ENCODE peak calls at places on chromosomes 5 and 9, in seven cellular contexts. One of them, this sample, is unnamed.

GRCh38 chr9:19331877-19332276 is 48.2 kb downstream of the RPS6 start:
- DNase-seq in activated CD8-positive, alpha-beta T cell treated with anti-CD3 and anti-CD28 coated beads, Interleukin-2, amount 10 ng/mL, durations not matched to agents 7 days and 5 days: no peak
- DNase-seq in AG09309: no peak
- DNase-seq in NT2/D1: no peak
- DNase-seq in lung microvascular endothelial cell: no peak
- DNase-seq in NAMALWA: no peak
- DNase-seq in frontal cortex: no peak
- DNase-seq in this sample: no peak

GRCh38 chr5:160165137-160166068 is 46.2 kb upstream of the PWWP2A start:
- DNase-seq in NAMALWA: no peak
- DNase-seq in AG09309: peak; percentile 96
- DNase-seq in NT2/D1: peak; percentile 66
- DNase-seq in lung microvascular endothelial cell: peak; percentile 93
- DNase-seq in frontal cortex: peak; percentile 55
- DNase-seq in activated CD8-positive, alpha-beta T cell treated with anti-CD3 and anti-CD28 coated beads, Interleukin-2, amount 10 ng/mL, durations not matched to agents 7 days and 5 days: no peak
- DNase-seq in this sample: no peak

GRCh38 chr5:158731014-158731413 is 368.7 kb downstream of the EBF1 start:
- DNase-seq in NAMALWA: no peak
- DNase-seq in NT2/D1: no peak
- DNase-seq in frontal cortex: no peak
- DNase-seq in activated CD8-positive, alpha-beta T cell treated with anti-CD3 and anti-CD28 coated beads, Interleukin-2, amount 10 ng/mL, durations not matched to agents 7 days and 5 days: no peak
- DNase-seq in AG09309: no peak
- DNase-seq in lung microvascular endothelial cell: no peak
- DNase-seq in this sample: no peak

GRCh38 chr5:82465235-82465634 is 187.1 kb upstream of the RPS23 start:
- DNase-seq in frontal cortex: no peak
- DNase-seq in NAMALWA: no peak
- DNase-seq in activated CD8-positive, alpha-beta T cell treated with anti-CD3 and anti-CD28 coated beads, Interleukin-2, amount 10 ng/mL, durations not matched to agents 7 days and 5 days: no peak
- DNase-seq in NT2/D1: no peak
- DNase-seq in lung microvascular endothelial cell: no peak
- DNase-seq in AG09309: no peak
- DNase-seq in this sample: no peak

GRCh38 chr5:134345996-134346395 is 21.0 kb downstream of the CDKL3 start:
- DNase-seq in lung microvascular endothelial cell: no peak
- DNase-seq in frontal cortex: no peak
- DNase-seq in AG09309: no peak
- DNase-seq in NT2/D1: no peak
- DNase-seq in activated CD8-positive, alpha-beta T cell treated with anti-CD3 and anti-CD28 coated beads, Interleukin-2, amount 10 ng/mL, durations not matched to agents 7 days and 5 days: no peak
- DNase-seq in NAMALWA: no peak
- DNase-seq in this sample: no peak

GRCh38 chr5:9283021-9283420 is 262.9 kb downstream of the SEMA5A start:
- DNase-seq in NT2/D1: no peak
- DNase-seq in activated CD8-positive, alpha-beta T cell treated with anti-CD3 and anti-CD28 coated beads, Interleukin-2, amount 10 ng/mL, durations not matched to agents 7 days and 5 days: no peak
- DNase-seq in NAMALWA: no peak
- DNase-seq in AG09309: peak; percentile 59
- DNase-seq in frontal cortex: no peak
- DNase-seq in lung microvascular endothelial cell: no peak
- DNase-seq in this sample: no peak

GRCh38 chr5:56023296-56023695 is 28.5 kb upstream of the IL6ST start:
- DNase-seq in AG09309: no peak
- DNase-seq in NT2/D1: no peak
- DNase-seq in activated CD8-positive, alpha-beta T cell treated with anti-CD3 and anti-CD28 coated beads, Interleukin-2, amount 10 ng/mL, durations not matched to agents 7 days and 5 days: no peak
- DNase-seq in lung microvascular endothelial cell: no peak
- DNase-seq in NAMALWA: no peak
- DNase-seq in frontal cortex: no peak
- DNase-seq in this sample: no peak

GRCh38 chr9:132078369-132079356 is 1.0 kb downstream of the MED27 start:
- DNase-seq in activated CD8-positive, alpha-beta T cell treated with anti-CD3 and anti-CD28 coated beads, Interleukin-2, amount 10 ng/mL, durations not matched to agents 7 days and 5 days: peak; percentile 55
- DNase-seq in frontal cortex: no peak
- DNase-seq in lung microvascular endothelial cell: no peak
- DNase-seq in AG09309: no peak
- DNase-seq in NT2/D1: no peak
- DNase-seq in NAMALWA: no peak
- DNase-seq in this sample: no peak

GRCh38 chr9:127854169-127854833 is at the start of gene ENG:
- DNase-seq in activated CD8-positive, alpha-beta T cell treated with anti-CD3 and anti-CD28 coated beads, Interleukin-2, amount 10 ng/mL, durations not matched to agents 7 days and 5 days: no peak
- DNase-seq in NAMALWA: no peak
- DNase-seq in frontal cortex: no peak
- DNase-seq in AG09309: no peak
- DNase-seq in NT2/D1: no peak
- DNase-seq in lung microvascular endothelial cell: peak; percentile 86
- DNase-seq in this sample: no peak

GRCh38 chr5:145856285-145856818 is 16.5 kb downstream of the GRXCR2 start:
- DNase-seq in frontal cortex: peak; percentile 12
- DNase-seq in AG09309: no peak
- DNase-seq in activated CD8-positive, alpha-beta T cell treated with anti-CD3 and anti-CD28 coated beads, Interleukin-2, amount 10 ng/mL, durations not matched to agents 7 days and 5 days: no peak
- DNase-seq in NT2/D1: no peak
- DNase-seq in lung microvascular endothelial cell: peak; percentile 58
- DNase-seq in NAMALWA: no peak
- DNase-seq in this sample: no peak

GRCh38 chr9:81193362-81194339 is 495.7 kb downstream of the TLE1 start:
- DNase-seq in activated CD8-positive, alpha-beta T cell treated with anti-CD3 and anti-CD28 coated beads, Interleukin-2, amount 10 ng/mL, durations not matched to agents 7 days and 5 days: no peak
- DNase-seq in frontal cortex: no peak
- DNase-seq in AG09309: no peak
- DNase-seq in NAMALWA: no peak
- DNase-seq in lung microvascular endothelial cell: no peak
- DNase-seq in NT2/D1: no peak
- DNase-seq in this sample: no peak

GRCh38 chr5:124355928-124356327 is 390.5 kb downstream of the ZNF608 start:
- DNase-seq in lung microvascular endothelial cell: no peak
- DNase-seq in NAMALWA: no peak
- DNase-seq in frontal cortex: no peak
- DNase-seq in activated CD8-positive, alpha-beta T cell treated with anti-CD3 and anti-CD28 coated beads, Interleukin-2, amount 10 ng/mL, durations not matched to agents 7 days and 5 days: no peak
- DNase-seq in AG09309: no peak
- DNase-seq in NT2/D1: no peak
- DNase-seq in this sample: no peak

GRCh38 chr5:20680718-20681302 is 692.8 kb upstream of the CDH18 start:
- DNase-seq in activated CD8-positive, alpha-beta T cell treated with anti-CD3 and anti-CD28 coated beads, Interleukin-2, amount 10 ng/mL, durations not matched to agents 7 days and 5 days: no peak
- DNase-seq in lung microvascular endothelial cell: no peak
- DNase-seq in NT2/D1: no peak
- DNase-seq in NAMALWA: no peak
- DNase-seq in AG09309: no peak
- DNase-seq in frontal cortex: no peak
- DNase-seq in this sample: no peak

GRCh38 chr5:166270712-166271111 is 2020.7 kb upstream of the WWC1 start:
- DNase-seq in frontal cortex: no peak
- DNase-seq in NAMALWA: no peak
- DNase-seq in activated CD8-positive, alpha-beta T cell treated with anti-CD3 and anti-CD28 coated beads, Interleukin-2, amount 10 ng/mL, durations not matched to agents 7 days and 5 days: no peak
- DNase-seq in NT2/D1: no peak
- DNase-seq in AG09309: no peak
- DNase-seq in lung microvascular endothelial cell: no peak
- DNase-seq in this sample: no peak

GRCh38 chr5:78182838-78183237 is 111.7 kb downstream of the AP3B1 start:
- DNase-seq in NAMALWA: no peak
- DNase-seq in NT2/D1: no peak
- DNase-seq in lung microvascular endothelial cell: no peak
- DNase-seq in AG09309: no peak
- DNase-seq in frontal cortex: no peak
- DNase-seq in activated CD8-positive, alpha-beta T cell treated with anti-CD3 and anti-CD28 coated beads, Interleukin-2, amount 10 ng/mL, durations not matched to agents 7 days and 5 days: no peak
- DNase-seq in this sample: no peak

GRCh38 chr9:96109718-96110351 is 192.1 kb downstream of the HSD17B3 start:
- DNase-seq in NT2/D1: no peak
- DNase-seq in activated CD8-positive, alpha-beta T cell treated with anti-CD3 and anti-CD28 coated beads, Interleukin-2, amount 10 ng/mL, durations not matched to agents 7 days and 5 days: no peak
- DNase-seq in frontal cortex: no peak
- DNase-seq in NAMALWA: no peak
- DNase-seq in AG09309: no peak
- DNase-seq in lung microvascular endothelial cell: peak; percentile 52
- DNase-seq in this sample: no peak

GRCh38 chr5:77641397-77641943 is 3.0 kb upstream of the OTP start:
- DNase-seq in frontal cortex: no peak
- DNase-seq in NAMALWA: no peak
- DNase-seq in NT2/D1: no peak
- DNase-seq in lung microvascular endothelial cell: no peak
- DNase-seq in activated CD8-positive, alpha-beta T cell treated with anti-CD3 and anti-CD28 coated beads, Interleukin-2, amount 10 ng/mL, durations not matched to agents 7 days and 5 days: no peak
- DNase-seq in AG09309: no peak
- DNase-seq in this sample: no peak